ENCODE peak calls at places on chromosomes 3 and 15, in five cellular contexts. Z is tibial nerve, V is stomach, D is IMR-90, R is heart left ventricle. M is an unnamed sample.

GRCh38 chr3:15387171-15387581 is 40.2 kb downstream of the METTL6 start:
- DNase-seq in Z (no peak), V (no peak), D (peak), R (no peak), M (no peak)

GRCh38 chr3:195711813-195712534 is 8.8 kb upstream of the MUC20 start:
- DNase-seq in Z (no peak), V (no peak), D (no peak), R (no peak), M (no peak)

GRCh38 chr15:59492389-59493377 is 54.7 kb downstream of the FAM81A start:
- DNase-seq in Z (peak), V (peak), D (peak), R (peak), M (peak)

GRCh38 chr3:180646187-180646790 is 33.0 kb downstream of the CCDC39 start:
- DNase-seq in Z (no peak), V (no peak), D (no peak), R (no peak), M (no peak)

GRCh38 chr3:39025222-39025970 is 26.3 kb downstream of the SCN11A start:
- DNase-seq in Z (no peak), V (no peak), D (no peak), R (no peak), M (no peak)

GRCh38 chr3:27160146-27160545 is 209.0 kb downstream of the NEK10 start:
- DNase-seq in Z (no peak), V (no peak), D (no peak), R (no peak), M (no peak)

GRCh38 chr3:86702381-86702958 is 288.5 kb downstream of the VGLL3 start:
- DNase-seq in Z (no peak), V (no peak), D (peak), R (no peak), M (no peak)

GRCh38 chr3:184759666-184760200 is 47.9 kb upstream of the MAGEF1 start:
- DNase-seq in Z (no peak), V (no peak), D (no peak), R (no peak), M (no peak)

GRCh38 chr3:170327040-170327808 is 30.3 kb upstream of the SKIL start:
- DNase-seq in Z (no peak), V (no peak), D (no peak), R (no peak), M (no peak)

GRCh38 chr3:15579071-15579470 is 22.3 kb downstream of the HACL1 start:
- DNase-seq in Z (no peak), V (no peak), D (no peak), R (no peak), M (no peak)

GRCh38 chr3:166388321-166388720 is 551.1 kb upstream of the BCHE start:
- DNase-seq in Z (no peak), V (no peak), D (no peak), R (no peak), M (no peak)

GRCh38 chr15:45402955-45403892 is 24.9 kb upstream of the GATM start:
- DNase-seq in Z (no peak), V (peak), D (peak), R (peak), M (peak)

GRCh38 chr3:100260081-100260684 is 609 bp upstream of the TBC1D23 start:
- DNase-seq in Z (no peak), V (no peak), D (peak), R (peak), M (peak)

GRCh38 chr3:9902372-9903237 is at the start of gene IL17RE:
- DNase-seq in Z (no peak), V (peak), D (no peak), R (no peak), M (no peak)
- H3K4me3 ChIP-seq in Z (peak), V (peak), D (no peak), R (peak), M (peak)

DNA sequence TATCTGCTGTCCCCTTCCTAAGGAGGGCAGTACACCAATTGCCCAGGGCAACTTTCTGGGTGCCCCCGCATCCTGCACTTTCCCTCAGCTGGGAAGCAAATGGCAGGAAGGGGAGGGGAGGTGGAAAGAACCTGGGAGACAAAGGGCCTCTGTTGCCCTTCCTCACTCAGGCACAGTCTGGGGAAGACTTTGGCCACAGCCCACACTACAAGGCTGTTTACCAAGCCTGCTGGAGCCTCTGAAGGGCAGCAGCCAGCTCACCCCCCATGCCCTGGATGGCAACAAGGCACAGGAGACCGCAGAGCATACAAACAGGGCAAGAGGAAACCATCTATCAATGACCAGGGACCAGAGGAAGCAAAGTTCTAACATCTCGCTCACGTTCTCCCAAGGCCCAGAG is 42.4 kb downstream of the ARRDC4 start:
- DNase-seq in Z (no peak), V (no peak), D (no peak), R (no peak), M (no peak)
- H3K27ac ChIP-seq in Z (peak), V (no peak), D (no peak), R (no peak), M (no peak)

GRCh38 chr3:128293930-128294329 is 140.6 kb downstream of the EEFSEC start:
- DNase-seq in Z (no peak), V (no peak), D (no peak), R (peak), M (no peak)
- TF ChIP-seq POLR2A in Z (no peak), V (no peak), D (no peak), R (no peak), M (no peak)

GRCh38 chr3:37053337-37053736 is 60.0 kb downstream of the MLH1 start:
- DNase-seq in Z (no peak), V (no peak), D (no peak), R (no peak), M (no peak)
- H3K4me3 ChIP-seq in Z (no peak), V (no peak), D (no peak), R (no peak), M (no peak)

M was measured in gastrocnemius medialis.